ENCODE peak calls at places on chromosomes 1 and 21, in seven cellular contexts. T is GM23338, R is brain microvascular endothelial cell, J is esophagus squamous epithelium, P is foreskin fibroblast, U is cardiac muscle cell, F is HL-60. V is an unnamed sample.
A peak's percentile ranks its signal among the peaks of the same experiment; 100 is the strongest.

GRCh38 chr1:224623310-224623714 is 7.2 kb downstream of the CNIH3 start:
- DNase-seq in F (no peak), R (peak; percentile 75), U (no peak), P (peak; percentile 69), T (no peak), J (no peak), V (peak; percentile 81)

GRCh38 chr1:206447792-206448191 is 22.5 kb upstream of the IKBKE start:
- DNase-seq in T (no peak), F (no peak), P (no peak), R (no peak), U (no peak), J (no peak), V (no peak)

GRCh38 chr1:226108935-226109828 is 46.7 kb downstream of the H3-3A start:
- DNase-seq in P (peak; percentile 45), R (peak; percentile 56), U (no peak), T (no peak), J (no peak), F (no peak), V (peak; percentile 70)

GRCh38 chr21:42118901-42119300 is 47.8 kb downstream of the UMODL1 start:
- DNase-seq in T (no peak), P (peak; percentile 16), R (no peak), J (no peak), U (no peak), F (peak; percentile 85), V (peak; percentile 22)

GRCh38 chr1:17531682-17532487 is 7.6 kb upstream of the ARHGEF10L start:
- DNase-seq in P (peak; percentile 69), F (no peak), T (no peak), R (no peak), U (peak; percentile 37), J (no peak), V (peak; percentile 44)

GRCh38 chr1:182624582-182624981 is 20.4 kb upstream of the RGS16 start:
- DNase-seq in J (no peak), T (no peak), F (no peak), U (no peak), R (no peak), P (no peak), V (no peak)

GRCh38 chr1:109080441-109081082 is 4.8 kb upstream of the TAF13 start:
- DNase-seq in R (no peak), U (no peak), J (no peak), P (no peak), F (no peak), T (no peak), V (no peak)

GRCh38 chr1:179083533-179083932 is 1.7 kb downstream of the TOR3A start:
- DNase-seq in T (no peak), F (no peak), R (no peak), J (no peak), P (no peak), U (no peak), V (no peak)

GRCh38 chr1:244065960-244066388 is 14.9 kb downstream of the ZBTB18 start:
- DNase-seq in F (no peak), U (no peak), T (no peak), J (no peak), P (no peak), R (no peak), V (peak; percentile 77)

GRCh38 chr21:10272216-10272615 is 249.2 kb upstream of the TPTE start:
- DNase-seq in U (no peak), J (no peak), P (no peak), F (no peak), T (no peak), R (no peak), V (no peak)

GRCh38 chr1:155003766-155004351 is 1.3 kb downstream of the ZBTB7B start:
- DNase-seq in T (peak; percentile 87), F (no peak), J (no peak), P (no peak), R (no peak), U (peak; percentile 47), V (peak; percentile 43)

GRCh38 chr1:55198044-55198443 is 17.1 kb downstream of the USP24 start:
- DNase-seq in F (no peak), R (no peak), P (no peak), T (no peak), J (no peak), U (no peak), V (no peak)

GRCh38 chr21:33261635-33262034 is 4.5 kb upstream of the IL10RB start:
- DNase-seq in P (peak; percentile 21), J (no peak), R (peak; percentile 62), T (no peak), U (no peak), F (peak; percentile 94), V (peak; percentile 66)

GRCh38 chr1:234782821-234783220 is 172.8 kb upstream of the IRF2BP2 start:
- DNase-seq in T (peak; percentile 37), R (no peak), F (no peak), P (no peak), U (no peak), J (no peak), V (no peak)

GRCh38 chr1:220217383-220217988 is 54.8 kb downstream of the RAB3GAP2 start:
- DNase-seq in U (peak; percentile 18), F (no peak), T (peak; percentile 66), R (no peak), P (no peak), J (no peak), V (no peak)

GRCh38 chr1:155011437-155011907 is 8.9 kb downstream of the ZBTB7B start:
- DNase-seq in F (no peak), J (no peak), P (no peak), U (no peak), R (no peak), T (no peak), V (no peak)

GRCh38 chr1:101833312-101833711 is 163.4 kb downstream of the OLFM3 start:
- DNase-seq in R (no peak), F (no peak), T (no peak), U (no peak), P (no peak), J (no peak), V (no peak)

GRCh38 chr1:3312894-3313578 is 141.4 kb upstream of the ARHGEF16 start:
- DNase-seq in U (peak; percentile 75), P (peak; percentile 99), F (peak; percentile 7), R (peak; percentile 99), T (peak; percentile 47), J (no peak), V (peak; percentile 98)

GRCh38 chr1:30820249-30820648 is 62.7 kb upstream of the LAPTM5 start:
- DNase-seq in F (no peak), T (no peak), J (no peak), P (no peak), R (no peak), U (no peak), V (no peak)
- TF ChIP-seq CTCF in F (no peak), T (no peak), J (no peak), P (no peak), R (no peak), U (no peak), V (no peak)

GRCh38 chr1:24319962-24320361 is 805 bp downstream of the GRHL3 start:
- DNase-seq in J (no peak), F (no peak), P (no peak), U (no peak), T (no peak), R (no peak), V (no peak)
- H3K4me3 ChIP-seq in J (peak overlapping the region; percentile 70), F (no peak overlapping the region), P (no peak overlapping the region), U (no peak overlapping the region), T (peak overlapping the region; percentile 50), R (no peak overlapping the region), V (no peak overlapping the region)

GRCh38 chr1:51756290-51756689 is 122.2 kb downstream of the NRDC start:
- DNase-seq in J (no peak), P (no peak), T (no peak), F (no peak), R (no peak), U (no peak), V (no peak)
- TF ChIP-seq CTCF in J (no peak), P (no peak), T (no peak), F (no peak), R (no peak), U (no peak), V (no peak)

GRCh38 chr1:41235893-41236292 is 6.2 kb downstream of the SCMH1 start:
- DNase-seq in U (no peak), F (no peak), T (no peak), P (no peak), R (no peak), J (no peak), V (no peak)
- H3K4me3 ChIP-seq in U (no peak overlapping the region), F (no peak overlapping the region), T (no peak overlapping the region), P (no peak overlapping the region), R (no peak overlapping the region), J (no peak overlapping the region), V (no peak overlapping the region)

GRCh38 chr1:204074274-204075115 is 1.6 kb downstream of the SOX13 start:
- DNase-seq in U (peak; percentile 74), R (peak; percentile 46), J (no peak), F (no peak), P (peak; percentile 63), T (peak; percentile 66), V (peak; percentile 55)
- TF ChIP-seq CTCF in U (no peak), R (no peak), J (no peak), F (no peak), P (no peak), T (no peak), V (no peak)

GRCh38 chr1:81377406-81377805 is 423.3 kb upstream of the ADGRL2 start:
- DNase-seq in U (no peak), P (no peak), T (peak; percentile 75), J (no peak), F (no peak), R (no peak), V (no peak)
- H3K4me3 ChIP-seq in U (no peak overlapping the region), P (no peak overlapping the region), T (no peak overlapping the region), J (no peak overlapping the region), F (no peak overlapping the region), R (no peak overlapping the region), V (no peak overlapping the region)

DNA sequence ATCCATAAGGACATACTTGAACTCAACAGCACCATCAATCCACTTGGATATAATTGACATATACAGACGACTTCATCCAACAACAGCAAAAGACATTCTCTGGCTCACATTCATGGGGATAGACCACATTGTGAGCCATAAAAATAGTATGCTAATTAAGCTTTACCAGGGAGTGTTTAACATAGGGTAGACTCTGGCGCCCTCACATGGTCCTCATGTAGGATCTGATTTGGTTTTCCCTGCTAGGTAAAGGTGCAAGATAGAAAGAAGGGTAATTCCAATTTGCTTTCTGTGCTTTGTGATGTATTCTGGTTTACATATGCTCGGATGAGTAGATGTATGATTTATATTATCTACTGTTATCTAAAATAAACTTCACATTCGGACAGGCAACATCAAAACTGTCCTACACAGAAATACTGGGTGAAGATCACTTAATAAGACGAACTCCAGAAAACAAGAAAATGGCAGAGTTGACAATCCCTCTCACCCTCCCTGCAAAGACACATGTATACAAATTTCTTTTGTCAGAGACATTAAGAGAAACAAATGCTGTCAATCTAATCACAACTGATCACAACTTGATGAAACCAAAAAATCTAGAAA is 27.7 kb downstream of the CR1L start:
- DNase-seq in R (peak; percentile 25), T (peak; percentile 92), J (no peak), U (peak; percentile 56), F (peak; percentile 18), P (peak; percentile 14), V (peak; percentile 55)
- TF ChIP-seq CTCF in R (peak; percentile 57), T (peak; percentile 89), J (peak; percentile 34), U (no peak), F (no peak), P (peak; percentile 43), V (peak; percentile 63)